ENCODE peak calls at places on chromosomes 6 and 20, in six cellular contexts. One of them, this sample, is unnamed.

GRCh38 chr20:3731944-3732326 is 550 bp upstream of the HSPA12B start:
- DNase-seq in mesendoderm: no peak
- DNase-seq in neural crest cell: no peak
- DNase-seq in breast epithelium: no peak
- DNase-seq in mucosa of gallbladder: no peak
- DNase-seq in activated CD8-positive, alpha-beta T cell treated with anti-CD3 and anti-CD28 coated beads, Interleukin-2, amount 10 ng/mL, durations not matched to agents 7 days and 5 days: no peak
- DNase-seq in this sample: no peak

GRCh38 chr6:77454386-77454785 is 8.9 kb downstream of the HTR1B start:
- DNase-seq in breast epithelium: no peak
- DNase-seq in mesendoderm: no peak
- DNase-seq in neural crest cell: no peak
- DNase-seq in mucosa of gallbladder: no peak
- DNase-seq in activated CD8-positive, alpha-beta T cell treated with anti-CD3 and anti-CD28 coated beads, Interleukin-2, amount 10 ng/mL, durations not matched to agents 7 days and 5 days: no peak
- DNase-seq in this sample: no peak

GRCh38 chr20:44068780-44069191 is 118.2 kb downstream of the JPH2 start:
- DNase-seq in mucosa of gallbladder: no peak
- DNase-seq in breast epithelium: peak
- DNase-seq in activated CD8-positive, alpha-beta T cell treated with anti-CD3 and anti-CD28 coated beads, Interleukin-2, amount 10 ng/mL, durations not matched to agents 7 days and 5 days: no peak
- DNase-seq in neural crest cell: no peak
- DNase-seq in mesendoderm: no peak
- DNase-seq in this sample: peak

GRCh38 chr6:80433010-80433665 is 326.7 kb downstream of the BCKDHB start:
- DNase-seq in mucosa of gallbladder: no peak
- DNase-seq in activated CD8-positive, alpha-beta T cell treated with anti-CD3 and anti-CD28 coated beads, Interleukin-2, amount 10 ng/mL, durations not matched to agents 7 days and 5 days: no peak
- DNase-seq in mesendoderm: peak
- DNase-seq in neural crest cell: no peak
- DNase-seq in breast epithelium: no peak
- DNase-seq in this sample: no peak

GRCh38 chr20:9059931-9060330 is 9.0 kb upstream of the PLCB4 start:
- DNase-seq in neural crest cell: no peak
- DNase-seq in mesendoderm: no peak
- DNase-seq in mucosa of gallbladder: no peak
- DNase-seq in activated CD8-positive, alpha-beta T cell treated with anti-CD3 and anti-CD28 coated beads, Interleukin-2, amount 10 ng/mL, durations not matched to agents 7 days and 5 days: no peak
- DNase-seq in breast epithelium: no peak
- DNase-seq in this sample: no peak

GRCh38 chr20:26276811-26277210 is 580.2 kb upstream of the ZNF337 start:
- DNase-seq in breast epithelium: no peak
- DNase-seq in activated CD8-positive, alpha-beta T cell treated with anti-CD3 and anti-CD28 coated beads, Interleukin-2, amount 10 ng/mL, durations not matched to agents 7 days and 5 days: no peak
- DNase-seq in mucosa of gallbladder: no peak
- DNase-seq in neural crest cell: no peak
- DNase-seq in mesendoderm: peak
- DNase-seq in this sample: no peak

GRCh38 chr6:131646249-131646670 is 9.2 kb downstream of the ENPP3 start:
- DNase-seq in neural crest cell: no peak
- DNase-seq in mucosa of gallbladder: no peak
- DNase-seq in breast epithelium: no peak
- DNase-seq in mesendoderm: no peak
- DNase-seq in activated CD8-positive, alpha-beta T cell treated with anti-CD3 and anti-CD28 coated beads, Interleukin-2, amount 10 ng/mL, durations not matched to agents 7 days and 5 days: no peak
- DNase-seq in this sample: no peak

GRCh38 chr6:44898296-44898930 is 429.7 kb upstream of the RUNX2 start:
- DNase-seq in mesendoderm: peak
- DNase-seq in breast epithelium: no peak
- DNase-seq in mucosa of gallbladder: no peak
- DNase-seq in neural crest cell: no peak
- DNase-seq in activated CD8-positive, alpha-beta T cell treated with anti-CD3 and anti-CD28 coated beads, Interleukin-2, amount 10 ng/mL, durations not matched to agents 7 days and 5 days: no peak
- DNase-seq in this sample: no peak

GRCh38 chr6:48135352-48136084 is 24.5 kb upstream of the PTCHD4 start:
- DNase-seq in activated CD8-positive, alpha-beta T cell treated with anti-CD3 and anti-CD28 coated beads, Interleukin-2, amount 10 ng/mL, durations not matched to agents 7 days and 5 days: no peak
- DNase-seq in mesendoderm: peak
- DNase-seq in breast epithelium: no peak
- DNase-seq in mucosa of gallbladder: no peak
- DNase-seq in neural crest cell: no peak
- DNase-seq in this sample: no peak

GRCh38 chr6:142802124-142802523 is 142.9 kb downstream of the HIVEP2 start:
- DNase-seq in neural crest cell: no peak
- DNase-seq in activated CD8-positive, alpha-beta T cell treated with anti-CD3 and anti-CD28 coated beads, Interleukin-2, amount 10 ng/mL, durations not matched to agents 7 days and 5 days: no peak
- DNase-seq in mesendoderm: peak
- DNase-seq in breast epithelium: no peak
- DNase-seq in mucosa of gallbladder: no peak
- DNase-seq in this sample: no peak